ENCODE peak calls at places on chromosomes 12 and 14, in five cellular contexts. P is activated T-cell treated with anti-CD3 and anti-CD28 coated beads for 48 hours, E is NCI-H774, C is astrocyte, D is sciatic nerve. R is an unnamed sample.

GRCh38 chr12:48817957-48818830 is at the start of gene CACNB3:
- DNase-seq in C (peak; percentile 32), E (peak; percentile 74), D (peak; percentile 87), P (peak; percentile 65), R (peak; percentile 66)

GRCh38 chr12:107760207-107760816 is 625 bp downstream of the PRDM4 start:
- DNase-seq in C (no peak), D (peak; percentile 61), P (no peak), E (peak; percentile 20), R (peak; percentile 33)

GRCh38 chr12:69583203-69583602 is 2.1 kb upstream of the CCT2 start:
- DNase-seq in P (no peak), E (no peak), D (no peak), C (no peak), R (no peak)

GRCh38 chr12:22631863-22632463 is 7.0 kb downstream of the ETNK1 start:
- DNase-seq in E (no peak), D (no peak), P (no peak), C (no peak), R (peak; percentile 44)

GRCh38 chr12:42744539-42745156 is 155.1 kb upstream of the PRICKLE1 start:
- DNase-seq in D (no peak), E (no peak), P (no peak), C (peak; percentile 44), R (no peak)

GRCh38 chr14:98114122-98114895 is 1157.7 kb downstream of the BCL11B start:
- DNase-seq in D (no peak), C (peak; percentile 64), E (no peak), P (no peak), R (no peak)

GRCh38 chr14:24965934-24966593 is 83.9 kb downstream of the STXBP6 start:
- DNase-seq in E (no peak), D (no peak), C (peak; percentile 96), P (no peak), R (no peak)

GRCh38 chr14:105351920-105352871 is 37.6 kb downstream of the PACS2 start:
- DNase-seq in D (peak; percentile 87), P (peak; percentile 79), C (peak; percentile 63), E (peak; percentile 84), R (peak; percentile 95)

GRCh38 chr12:132596016-132596415 is 14.4 kb downstream of the LRCOL1 start:
- DNase-seq in E (no peak), D (no peak), C (peak; percentile 13), P (no peak), R (no peak)

GRCh38 chr12:63899396-63899795 is 54.9 kb downstream of the SRGAP1 start:
- DNase-seq in D (no peak), E (no peak), C (no peak), P (no peak), R (no peak)

GRCh38 chr12:109952160-109952858 is 43.9 kb downstream of the GIT2 start:
- DNase-seq in D (no peak), P (no peak), C (no peak), E (no peak), R (no peak)

GRCh38 chr12:227286-227915 is 13.4 kb upstream of the SLC6A12 start:
- DNase-seq in E (no peak), C (no peak), D (peak; percentile 42), P (no peak), R (no peak)

GRCh38 chr12:77953515-77953914 is 122.8 kb downstream of the NAV3 start:
- DNase-seq in E (no peak), C (no peak), D (no peak), P (no peak), R (no peak)

GRCh38 chr12:22672951-22673350 is 48.0 kb downstream of the ETNK1 start:
- DNase-seq in D (no peak), P (no peak), C (peak; percentile 85), E (no peak), R (no peak)

GRCh38 chr14:92677087-92677668 is 71.2 kb downstream of the LGMN start:
- DNase-seq in E (no peak), P (peak; percentile 75), D (peak; percentile 41), C (no peak), R (no peak)

GRCh38 chr12:47741340-47741703 is 16.0 kb upstream of the ENDOU start:
- DNase-seq in E (peak; percentile 90), D (peak; percentile 89), P (peak; percentile 29), C (no peak), R (peak; percentile 52)

GRCh38 chr12:115879354-115879753 is 398.1 kb downstream of the MED13L start:
- DNase-seq in P (no peak), D (no peak), C (no peak), E (no peak), R (no peak)

GRCh38 chr14:92534863-92535654 is 21.5 kb downstream of the RIN3 start:
- DNase-seq in D (no peak), C (no peak), P (no peak), E (no peak), R (no peak)

GRCh38 chr14:103393687-103394626 is 8.7 kb downstream of the MARK3 start:
- DNase-seq in C (peak; percentile 42), P (no peak), D (no peak), E (no peak), R (peak; percentile 59)

GRCh38 chr14:105123266-105123665 is 45.3 kb downstream of the JAG2 start:
- DNase-seq in D (no peak), P (no peak), C (no peak), E (no peak), R (no peak)

GRCh38 chr12:89376202-89376529 is 23.9 kb upstream of the DUSP6 start:
- DNase-seq in E (no peak), P (no peak), C (no peak), D (no peak), R (no peak)

GRCh38 chr12:27331299-27331926 is 1.2 kb upstream of the BMAL2 start:
- DNase-seq in C (peak; percentile 95), E (no peak), D (no peak), P (no peak), R (peak; percentile 93)

GRCh38 chr14:52458721-52459085 is 93.6 kb downstream of the TXNDC16 start:
- DNase-seq in E (no peak), D (no peak), C (peak; percentile 21), P (no peak), R (no peak)

GRCh38 chr12:54160807-54161480 is 27.8 kb downstream of the SMUG1 start:
- DNase-seq in D (no peak), E (peak; percentile 29), C (no peak), P (no peak), R (no peak)

GRCh38 chr12:104964167-104964566 is 6.1 kb upstream of the SLC41A2 start:
- DNase-seq in P (no peak), C (no peak), D (no peak), E (peak; percentile 77), R (no peak)

GRCh38 chr12:72236071-72236705 is 36.0 kb upstream of the TRHDE start:
- DNase-seq in P (no peak), C (peak; percentile 40), D (no peak), E (no peak), R (no peak)

GRCh38 chr12:34401659-34402227 is 379.4 kb downstream of the ALG10 start:
- DNase-seq in P (no peak), E (no peak), D (peak; percentile 31), C (no peak), R (no peak)

GRCh38 chr14:91154851-91155625 is 41.2 kb downstream of the DGLUCY start:
- DNase-seq in E (peak; percentile 18), D (no peak), C (peak; percentile 75), P (no peak), R (peak; percentile 87)

GRCh38 chr14:99565383-99565782 is 38.6 kb downstream of the CCDC85C start:
- DNase-seq in E (no peak), C (no peak), D (no peak), P (no peak), R (no peak)

GRCh38 chr12:26203167-26203566 is 7.8 kb downstream of the SSPN start:
- DNase-seq in D (no peak), C (no peak), E (no peak), P (no peak), R (no peak)

GRCh38 chr14:96095581-96096476 is 56.7 kb downstream of the C14orf132 start:
- DNase-seq in C (peak; percentile 64), D (peak; percentile 52), P (no peak), E (peak; percentile 76), R (no peak)

GRCh38 chr14:99982449-99983250 is 82.6 kb upstream of the EVL start:
- DNase-seq in E (peak; percentile 41), C (peak; percentile 29), D (no peak), P (peak; percentile 27), R (peak; percentile 82)

GRCh38 chr12:23564454-23564853 is 385.0 kb downstream of the SOX5 start:
- DNase-seq in P (no peak), D (no peak), E (no peak), C (no peak), R (no peak)

GRCh38 chr12:24850486-24850885 is 98.4 kb downstream of the BCAT1 start:
- DNase-seq in P (no peak), E (no peak), C (no peak), D (no peak), R (peak; percentile 41)